ENCODE peak calls at places on chromosomes 6 and 20, in four cellular contexts. H, D, J and Z are unnamed samples.
A peak's percentile ranks its signal among the peaks of the same experiment; 100 is the strongest.

GRCh38 chr20:24608926-24609667 is 139.7 kb downstream of the SYNDIG1 start:
- DNase-seq in H (peak; percentile 13), D (no peak), J (no peak), Z (no peak)

GRCh38 chr6:88266126-88266525 is 100.0 kb upstream of the CNR1 start:
- DNase-seq in H (no peak), D (no peak), J (no peak), Z (no peak)

GRCh38 chr20:10475225-10475624 is 40.1 kb downstream of the SLX4IP start:
- DNase-seq in H (no peak), D (no peak), J (no peak), Z (no peak)

GRCh38 chr6:132790450-132790849 is 8.0 kb downstream of the SLC18B1 start:
- DNase-seq in H (no peak), D (no peak), J (no peak), Z (no peak)

GRCh38 chr20:49656304-49656703 is 57.4 kb downstream of the B4GALT5 start:
- DNase-seq in H (peak; percentile 65), D (no peak), J (no peak), Z (no peak)

GRCh38 chr6:150767585-150768164 is 97.8 kb upstream of the MTHFD1L start:
- DNase-seq in H (no peak), D (no peak), J (peak; percentile 35), Z (no peak)

GRCh38 chr20:38321959-38322598 is 18.1 kb downstream of the BPI start:
- DNase-seq in H (peak; percentile 73), D (peak; percentile 51), J (peak; percentile 55), Z (peak; percentile 70)

GRCh38 chr20:62887147-62887859 is 25.7 kb upstream of the TCFL5 start:
- DNase-seq in H (peak; percentile 96), D (no peak), J (no peak), Z (no peak)

GRCh38 chr20:41248371-41249024 is 69.0 kb downstream of the ZHX3 start:
- DNase-seq in H (no peak), D (no peak), J (no peak), Z (no peak)

GRCh38 chr6:116111552-116112528 is 11.2 kb downstream of the NT5DC1 start:
- DNase-seq in H (peak; percentile 44), D (peak; percentile 63), J (peak; percentile 78), Z (peak; percentile 43)

GRCh38 chr20:3164043-3164762 is 4.5 kb upstream of the FASTKD5 start:
- DNase-seq in H (no peak), D (no peak), J (no peak), Z (no peak)

GRCh38 chr6:158283304-158284005 is 28.8 kb upstream of the TULP4 start:
- DNase-seq in H (peak; percentile 67), D (peak; percentile 60), J (peak; percentile 66), Z (no peak)

GRCh38 chr20:1567392-1568165 is 10.1 kb upstream of the SIRPD start:
- DNase-seq in H (peak; percentile 27), D (no peak), J (peak; percentile 84), Z (peak; percentile 46)

GRCh38 chr20:62769346-62770071 is 26.8 kb upstream of the MRGBP start:
- DNase-seq in H (no peak), D (no peak), J (no peak), Z (no peak)

GRCh38 chr6:23073851-23074250 is 504.5 kb downstream of the HDGFL1 start:
- DNase-seq in H (peak; percentile 29), D (no peak), J (no peak), Z (no peak)

GRCh38 chr20:36859700-36860330 is 16.1 kb upstream of the TLDC2 start:
- DNase-seq in H (no peak), D (no peak), J (no peak), Z (no peak)
- H3K27ac ChIP-seq in H (peak overlapping the region; percentile 20), D (no peak overlapping the region), J (no peak overlapping the region), Z (no peak overlapping the region)

GRCh38 chr6:30766461-30767157 is 22.3 kb upstream of the IER3 start:
- DNase-seq in H (no peak), D (no peak), J (no peak), Z (no peak)

GRCh38 chr6:30767944-30768301 is 23.6 kb upstream of the IER3 start:
- DNase-seq in H (no peak), D (no peak), J (no peak), Z (no peak)

GRCh38 chr6:30768634-30769087 is 24.3 kb upstream of the IER3 start:
- DNase-seq in H (no peak), D (no peak), J (peak; percentile 59), Z (no peak)

GRCh38 chr6:30769088-30769852 is 24.9 kb upstream of the IER3 start:
- DNase-seq in H (peak; percentile 98), D (peak; percentile 79), J (peak; percentile 95), Z (peak; percentile 64)

GRCh38 chr6:30767158-30767943 is 23.0 kb upstream of the IER3 start:
- DNase-seq in H (no peak), D (no peak), J (no peak), Z (no peak)
- H3K18ac ChIP-seq in H (peak overlapping the region; percentile 14), D (no peak overlapping the region), J (peak overlapping the region; percentile 60), Z (peak overlapping the region; percentile 79)

GRCh38 chr20:63893999-63894357 is 948 bp upstream of the DNAJC5 start:
- DNase-seq in H (no peak), D (no peak), J (no peak), Z (no peak)

GRCh38 chr20:63895886-63896135 is 885 bp downstream of the DNAJC5 start:
- DNase-seq in H (peak; percentile 20), D (no peak), J (no peak), Z (no peak)

GRCh38 chr20:63896136-63896890 is 1.4 kb downstream of the DNAJC5 start:
- DNase-seq in H (peak; percentile 46), D (no peak), J (peak; percentile 40), Z (peak; percentile 56)

GRCh38 chr20:63895202-63895885 is 418 bp downstream of the DNAJC5 start:
- DNase-seq in H (no peak), D (no peak), J (no peak), Z (no peak)

DNA sequence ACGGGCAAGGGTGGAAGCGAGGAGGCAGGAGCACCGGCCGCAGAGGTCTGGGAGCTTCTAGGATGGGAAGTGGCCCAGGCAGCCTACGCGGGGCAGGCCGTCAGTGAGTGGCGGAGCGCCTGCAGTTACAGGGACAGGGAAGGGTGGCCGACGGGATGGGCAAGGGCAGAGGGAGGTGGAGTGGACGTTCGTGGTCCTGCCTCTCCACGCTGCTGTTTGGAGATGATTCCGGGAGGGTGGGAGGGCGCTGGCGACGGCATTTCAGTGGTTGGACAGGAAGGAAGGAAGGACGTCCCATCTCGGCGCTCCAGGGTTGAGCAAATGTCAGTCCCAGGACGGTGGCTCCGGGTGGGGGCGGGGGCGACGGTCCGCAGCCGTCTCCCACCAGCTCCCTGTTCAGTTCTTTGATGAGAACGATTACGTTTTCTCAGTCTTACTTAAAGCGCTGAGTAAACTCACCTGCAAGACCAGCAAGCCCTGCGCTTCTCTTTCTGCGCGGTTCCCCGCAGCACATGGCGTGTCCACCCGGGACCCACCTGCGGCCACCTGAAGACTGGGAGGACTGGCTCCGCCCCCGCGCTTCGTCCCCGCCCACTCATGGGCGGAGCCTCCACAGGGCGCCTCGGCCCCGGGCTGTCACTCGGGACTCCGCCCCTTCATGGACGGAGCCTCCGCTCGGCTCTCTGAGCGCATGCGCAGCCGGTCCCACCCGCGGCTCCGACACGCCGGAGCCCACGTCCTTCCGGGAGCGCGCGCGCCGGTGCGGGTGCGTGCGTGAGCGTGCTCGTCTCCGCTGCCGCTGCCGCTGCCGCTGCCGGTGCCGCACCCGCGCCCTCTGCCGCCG is at the start of gene DNAJC5:
- DNase-seq in H (peak; percentile 87), D (peak; percentile 93), J (peak; percentile 90), Z (peak; percentile 97)
- H3K27ac ChIP-seq in H (peak within 1 kb of the TSS; percentile 29), D (no peak within 1 kb of the TSS), J (no peak within 1 kb of the TSS), Z (peak within 1 kb of the TSS; percentile 51)

DNA sequence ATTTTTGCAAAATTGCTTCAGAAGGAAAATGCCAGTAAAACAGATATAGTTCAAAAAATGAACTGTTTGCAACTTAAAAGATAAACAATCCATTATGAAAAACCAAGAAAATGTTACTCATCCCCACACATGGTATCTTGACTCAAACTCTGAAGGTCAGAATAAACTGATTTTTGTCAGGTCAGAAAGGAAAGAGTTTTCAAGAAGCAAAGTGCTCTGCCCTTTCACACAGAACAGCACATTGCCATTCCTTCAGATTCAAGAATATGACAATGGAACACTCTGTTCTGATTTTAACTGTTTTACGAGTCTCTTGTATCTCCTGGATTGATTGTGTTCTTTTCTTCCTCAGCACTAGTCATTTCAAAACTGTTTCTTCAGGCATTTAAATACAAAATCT is 33.8 kb upstream of the NT5E start:
- DNase-seq in H (peak; percentile 67), D (no peak), J (no peak), Z (no peak)
- H3K18ac ChIP-seq in H (peak overlapping the region; percentile 91), D (no peak overlapping the region), J (no peak overlapping the region), Z (no peak overlapping the region)

GRCh38 chr20:48069626-48070025 is 284.3 kb upstream of the SULF2 start:
- DNase-seq in H (no peak), D (no peak), J (no peak), Z (no peak)

GRCh38 chr20:48075591-48076174 is 290.4 kb upstream of the SULF2 start:
- DNase-seq in H (no peak), D (no peak), J (no peak), Z (no peak)

GRCh38 chr20:48066851-48067250 is 281.6 kb upstream of the SULF2 start:
- DNase-seq in H (no peak), D (no peak), J (no peak), Z (no peak)

GRCh38 chr20:48066256-48066655 is 281.0 kb upstream of the SULF2 start:
- DNase-seq in H (peak; percentile 31), D (no peak), J (no peak), Z (no peak)

GRCh38 chr20:48070961-48071645 is 285.8 kb upstream of the SULF2 start:
- DNase-seq in H (no peak), D (no peak), J (no peak), Z (no peak)
- H3K27ac ChIP-seq in H (no peak overlapping the region), D (no peak overlapping the region), J (no peak overlapping the region), Z (no peak overlapping the region)

GRCh38 chr6:130870179-130870881 is 43.1 kb downstream of the SMLR1 start:
- DNase-seq in H (no peak), D (no peak), J (no peak), Z (no peak)
- H3K18ac ChIP-seq in H (no peak overlapping the region), D (no peak overlapping the region), J (no peak overlapping the region), Z (no peak overlapping the region)

DNA sequence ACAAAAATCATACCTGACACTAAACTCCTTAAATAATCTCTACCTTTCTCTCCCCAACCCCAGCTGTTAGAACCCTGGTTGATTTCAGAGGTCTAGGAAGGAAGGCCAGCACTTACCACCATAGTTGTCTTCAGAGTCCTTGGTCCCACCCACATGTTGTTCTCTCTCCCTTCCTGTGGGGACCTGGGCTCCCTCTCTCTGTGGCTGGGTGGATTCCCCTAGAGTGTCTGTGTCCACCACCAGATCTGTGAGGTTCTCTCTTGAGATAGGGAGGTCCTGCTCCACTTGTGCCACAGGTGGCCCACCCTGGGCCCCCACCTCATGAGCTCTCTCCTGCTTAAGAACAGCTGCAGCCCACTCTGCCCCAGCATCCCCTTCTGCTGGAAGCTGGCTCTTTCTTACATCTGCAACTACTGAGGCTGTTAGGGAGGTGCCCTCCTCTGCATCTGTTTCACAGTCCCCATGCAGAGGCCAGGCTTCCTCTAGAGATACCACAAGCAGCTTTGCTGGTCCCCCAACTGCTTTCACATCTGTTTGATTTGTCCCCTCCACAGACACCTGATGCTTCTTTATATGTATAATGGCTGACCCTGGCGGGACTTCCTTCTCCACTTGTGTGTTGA is 5.2 kb downstream of the MDC1 start:
- DNase-seq in H (no peak), D (no peak), J (no peak), Z (no peak)
- H3K27ac ChIP-seq in H (no peak overlapping the region), D (no peak overlapping the region), J (no peak overlapping the region), Z (no peak overlapping the region)

GRCh38 chr6:166602928-166603690 is 16.6 kb upstream of the RAMACL start:
- DNase-seq in H (no peak), D (no peak), J (no peak), Z (no peak)
- H3K18ac ChIP-seq in H (peak overlapping the region; percentile 46), D (no peak overlapping the region), J (no peak overlapping the region), Z (no peak overlapping the region)

GRCh38 chr20:18077157-18077556 is 19.4 kb upstream of the OVOL2 start:
- DNase-seq in H (no peak), D (no peak), J (peak; percentile 10), Z (no peak)
- H3K27ac ChIP-seq in H (no peak overlapping the region), D (no peak overlapping the region), J (no peak overlapping the region), Z (no peak overlapping the region)